ENCODE peak calls at places on chromosomes 16 and 17, in five cellular contexts. O is coronary artery; T is left ventricle myocardium superior; D is effector memory CD8-positive, alpha-beta T cell; R is left ventricle myocardium inferior. M is an unnamed sample.

GRCh38 chr17:69690531-69690930 is 276.0 kb downstream of the MAP2K6 start:
- DNase-seq in D (no peak), R (no peak), O (no peak), T (no peak), M (no peak)

GRCh38 chr16:12089492-12090161 is 113.1 kb downstream of the SNX29 start:
- DNase-seq in T (peak), R (peak), O (no peak), D (no peak), M (peak)

GRCh38 chr17:62963296-62963695 is 2.7 kb upstream of the TANC2 start:
- DNase-seq in O (no peak), T (no peak), R (no peak), D (no peak), M (no peak)

GRCh38 chr17:58121925-58122324 is 26.3 kb upstream of the OR4D1 start:
- DNase-seq in O (no peak), R (no peak), D (peak), T (no peak), M (no peak)

GRCh38 chr17:79473836-79474204 is 137.0 kb downstream of the RBFOX3 start:
- DNase-seq in R (no peak), D (no peak), O (no peak), T (no peak), M (no peak)

GRCh38 chr16:48498761-48499600 is 111.0 kb downstream of the N4BP1 start:
- DNase-seq in T (no peak), D (no peak), O (no peak), R (no peak), M (peak)

GRCh38 chr17:76736349-76737081 is 616 bp downstream of the SRSF2 start:
- DNase-seq in R (peak), T (peak), D (peak), O (peak), M (peak)

GRCh38 chr16:57471852-57472664 is 9.6 kb downstream of the POLR2C start:
- DNase-seq in D (no peak), T (no peak), R (no peak), O (peak), M (no peak)

GRCh38 chr16:14303182-14303618 is 232.1 kb downstream of the MRTFB start:
- DNase-seq in R (no peak), O (no peak), T (no peak), D (no peak), M (no peak)

GRCh38 chr16:85754403-85754802 is 3.5 kb upstream of the C16orf74 start:
- DNase-seq in D (no peak), T (no peak), O (no peak), R (no peak), M (no peak)

GRCh38 chr17:39823407-39824054 is 40.6 kb downstream of the IKZF3 start:
- DNase-seq in R (no peak), O (no peak), T (no peak), D (no peak), M (no peak)

GRCh38 chr17:4405699-4406098 is 28.0 kb upstream of the SPNS3 start:
- DNase-seq in D (no peak), O (no peak), T (no peak), R (no peak), M (no peak)

GRCh38 chr16:3580271-3580670 is 3.1 kb upstream of the NLRC3 start:
- DNase-seq in R (no peak), D (no peak), O (no peak), T (no peak), M (no peak)

GRCh38 chr17:39647242-39647641 is 10.3 kb downstream of the STARD3 start:
- DNase-seq in O (no peak), D (no peak), T (no peak), R (no peak), M (no peak)

GRCh38 chr17:77691216-77692085 is 267.1 kb upstream of the TNRC6C start:
- DNase-seq in D (no peak), T (no peak), R (no peak), O (peak), M (no peak)

GRCh38 chr16:85252461-85252860 is 140.2 kb upstream of the CIBAR2 start:
- DNase-seq in D (no peak), R (no peak), O (no peak), T (no peak), M (no peak)

GRCh38 chr17:79622201-79622601 is 11.3 kb upstream of the RBFOX3 start:
- DNase-seq in T (no peak), D (no peak), R (peak), O (peak), M (peak)

GRCh38 chr17:1834378-1835149 is 4.8 kb downstream of the RPA1 start:
- DNase-seq in T (no peak), O (no peak), R (no peak), D (no peak), M (no peak)

GRCh38 chr17:72376486-72377345 is 255.9 kb downstream of the SOX9 start:
- DNase-seq in O (no peak), T (no peak), R (no peak), D (no peak), M (no peak)

GRCh38 chr17:1367351-1367745 is 32.7 kb downstream of the YWHAE start:
- DNase-seq in R (no peak), D (no peak), T (no peak), O (no peak), M (no peak)

GRCh38 chr17:29764748-29765147 is 142.0 kb upstream of the CORO6 start:
- DNase-seq in R (no peak), T (no peak), D (no peak), O (no peak), M (no peak)

GRCh38 chr17:78107457-78107856 is 21.1 kb downstream of the TMC6 start:
- DNase-seq in O (no peak), R (peak), T (no peak), D (no peak), M (no peak)

GRCh38 chr17:80789356-80789902 is 202.2 kb upstream of the CHMP6 start:
- DNase-seq in O (peak), D (no peak), R (no peak), T (no peak), M (no peak)

GRCh38 chr16:81266680-81267095 is 28.2 kb downstream of the BCO1 start:
- DNase-seq in T (no peak), O (no peak), D (no peak), R (no peak), M (no peak)

GRCh38 chr17:52841971-52842370 is 683.5 kb upstream of the CA10 start:
- DNase-seq in D (no peak), O (no peak), R (no peak), T (no peak), M (no peak)

GRCh38 chr17:73293031-73293430 is 18.8 kb downstream of the CDC42EP4 start:
- DNase-seq in R (no peak), D (no peak), T (no peak), O (no peak), M (no peak)

GRCh38 chr17:14886200-14886739 is 378.9 kb downstream of the PMP22 start:
- DNase-seq in O (no peak), R (no peak), D (no peak), T (no peak), M (no peak)

GRCh38 chr17:6666077-6666521 is 14.5 kb downstream of the C17orf100 start:
- DNase-seq in T (peak), R (peak), D (peak), O (no peak), M (peak)

GRCh38 chr16:4060823-4061222 is 55.4 kb downstream of the ADCY9 start:
- DNase-seq in R (no peak), O (no peak), T (no peak), D (no peak), M (no peak)

GRCh38 chr16:70685061-70685937 is 554 bp downstream of the MTSS2 start:
- DNase-seq in T (peak), D (no peak), R (no peak), O (no peak), M (no peak)

GRCh38 chr16:1620391-1620790 is 8.2 kb downstream of the CRAMP1 start:
- DNase-seq in T (no peak), D (no peak), O (no peak), R (no peak), M (no peak)

GRCh38 chr17:15263206-15263579 is 1.9 kb downstream of the PMP22 start:
- DNase-seq in O (peak), D (no peak), R (peak), T (peak), M (peak)

M was measured in left cardiac atrium.